ENCODE peak calls at places on chromosomes 7 and 10, in six cellular contexts. One of them, this sample, is unnamed.

GRCh38 chr7:45564485-45564884 is 9.7 kb upstream of the ADCY1 start:
- DNase-seq in neural progenitor cell: no peak
- DNase-seq in endodermal cell: no peak
- DNase-seq in mesenchymal stem cell: no peak
- DNase-seq in CD4-positive, CD25-positive, alpha-beta regulatory T cell: no peak
- DNase-seq in A549: no peak
- DNase-seq in this sample: no peak

GRCh38 chr7:106205621-106206222 is 79.1 kb downstream of the NAMPT start:
- DNase-seq in CD4-positive, CD25-positive, alpha-beta regulatory T cell: no peak
- DNase-seq in endodermal cell: no peak
- DNase-seq in neural progenitor cell: no peak
- DNase-seq in mesenchymal stem cell: peak; percentile 55
- DNase-seq in A549: no peak
- DNase-seq in this sample: peak; percentile 17

GRCh38 chr10:96283351-96283750 is 12.0 kb upstream of the BLNK start:
- DNase-seq in neural progenitor cell: no peak
- DNase-seq in A549: no peak
- DNase-seq in mesenchymal stem cell: no peak
- DNase-seq in CD4-positive, CD25-positive, alpha-beta regulatory T cell: no peak
- DNase-seq in endodermal cell: no peak
- DNase-seq in this sample: no peak

GRCh38 chr7:133275441-133276105 is 22.7 kb downstream of the EXOC4 start:
- DNase-seq in endodermal cell: no peak
- DNase-seq in neural progenitor cell: no peak
- DNase-seq in CD4-positive, CD25-positive, alpha-beta regulatory T cell: no peak
- DNase-seq in A549: no peak
- DNase-seq in mesenchymal stem cell: no peak
- DNase-seq in this sample: no peak

GRCh38 chr10:58625070-58625469 is 112.4 kb downstream of the BICC1 start:
- DNase-seq in A549: no peak
- DNase-seq in mesenchymal stem cell: no peak
- DNase-seq in endodermal cell: no peak
- DNase-seq in CD4-positive, CD25-positive, alpha-beta regulatory T cell: no peak
- DNase-seq in neural progenitor cell: no peak
- DNase-seq in this sample: peak; percentile 30

GRCh38 chr7:23268746-23269145 is 22.2 kb downstream of the GPNMB start:
- DNase-seq in A549: no peak
- DNase-seq in endodermal cell: peak; percentile 45
- DNase-seq in mesenchymal stem cell: no peak
- DNase-seq in CD4-positive, CD25-positive, alpha-beta regulatory T cell: no peak
- DNase-seq in neural progenitor cell: no peak
- DNase-seq in this sample: no peak

GRCh38 chr7:105932835-105933477 is 30.1 kb upstream of the CDHR3 start:
- DNase-seq in mesenchymal stem cell: peak; percentile 49
- DNase-seq in endodermal cell: peak; percentile 57
- DNase-seq in neural progenitor cell: peak; percentile 53
- DNase-seq in A549: no peak
- DNase-seq in CD4-positive, CD25-positive, alpha-beta regulatory T cell: no peak
- DNase-seq in this sample: peak; percentile 5

GRCh38 chr7:41777894-41778596 is 75.2 kb upstream of the INHBA start:
- DNase-seq in neural progenitor cell: no peak
- DNase-seq in endodermal cell: no peak
- DNase-seq in A549: no peak
- DNase-seq in mesenchymal stem cell: no peak
- DNase-seq in CD4-positive, CD25-positive, alpha-beta regulatory T cell: no peak
- DNase-seq in this sample: no peak

GRCh38 chr7:92670204-92670851 is 80.1 kb upstream of the FAM133B start:
- DNase-seq in neural progenitor cell: no peak
- DNase-seq in mesenchymal stem cell: no peak
- DNase-seq in A549: no peak
- DNase-seq in CD4-positive, CD25-positive, alpha-beta regulatory T cell: no peak
- DNase-seq in endodermal cell: no peak
- DNase-seq in this sample: no peak

GRCh38 chr7:138186951-138187351 is 110.7 kb downstream of the AKR1D1 start:
- DNase-seq in neural progenitor cell: peak; percentile 84
- DNase-seq in CD4-positive, CD25-positive, alpha-beta regulatory T cell: no peak
- DNase-seq in mesenchymal stem cell: peak; percentile 74
- DNase-seq in endodermal cell: no peak
- DNase-seq in A549: no peak
- DNase-seq in this sample: no peak

GRCh38 chr10:58919927-58920654 is 256.4 kb upstream of the PHYHIPL start:
- DNase-seq in A549: peak; percentile 68
- DNase-seq in neural progenitor cell: peak; percentile 24
- DNase-seq in mesenchymal stem cell: peak; percentile 52
- DNase-seq in CD4-positive, CD25-positive, alpha-beta regulatory T cell: no peak
- DNase-seq in endodermal cell: no peak
- DNase-seq in this sample: peak; percentile 93

GRCh38 chr10:26468691-26469090 is 30.6 kb downstream of the APBB1IP start:
- DNase-seq in mesenchymal stem cell: no peak
- DNase-seq in CD4-positive, CD25-positive, alpha-beta regulatory T cell: peak; percentile 71
- DNase-seq in neural progenitor cell: no peak
- DNase-seq in endodermal cell: no peak
- DNase-seq in A549: no peak
- DNase-seq in this sample: no peak

GRCh38 chr7:38685851-38686250 is 54.7 kb upstream of the AMPH start:
- DNase-seq in neural progenitor cell: no peak
- DNase-seq in A549: no peak
- DNase-seq in endodermal cell: no peak
- DNase-seq in CD4-positive, CD25-positive, alpha-beta regulatory T cell: no peak
- DNase-seq in mesenchymal stem cell: no peak
- DNase-seq in this sample: no peak

GRCh38 chr10:61900829-61901783 is at the start of gene ARID5B:
- DNase-seq in endodermal cell: peak; percentile 75
- DNase-seq in A549: peak; percentile 83
- DNase-seq in CD4-positive, CD25-positive, alpha-beta regulatory T cell: peak; percentile 74
- DNase-seq in neural progenitor cell: peak; percentile 79
- DNase-seq in mesenchymal stem cell: peak; percentile 84
- DNase-seq in this sample: peak; percentile 64

GRCh38 chr10:6133331-6134098 is 44.7 kb downstream of the RBM17 start:
- DNase-seq in A549: no peak
- DNase-seq in endodermal cell: no peak
- DNase-seq in neural progenitor cell: no peak
- DNase-seq in mesenchymal stem cell: no peak
- DNase-seq in CD4-positive, CD25-positive, alpha-beta regulatory T cell: no peak
- DNase-seq in this sample: no peak

GRCh38 chr10:86077271-86077670 is 289.3 kb downstream of the GRID1 start:
- DNase-seq in mesenchymal stem cell: no peak
- DNase-seq in CD4-positive, CD25-positive, alpha-beta regulatory T cell: no peak
- DNase-seq in A549: no peak
- DNase-seq in endodermal cell: peak; percentile 17
- DNase-seq in neural progenitor cell: no peak
- DNase-seq in this sample: no peak

GRCh38 chr7:128891110-128891941 is 19.2 kb downstream of the KCP start:
- DNase-seq in CD4-positive, CD25-positive, alpha-beta regulatory T cell: no peak
- DNase-seq in A549: no peak
- DNase-seq in neural progenitor cell: peak; percentile 63
- DNase-seq in mesenchymal stem cell: no peak
- DNase-seq in endodermal cell: peak; percentile 89
- DNase-seq in this sample: no peak

GRCh38 chr7:69204936-69205335 is 393.3 kb upstream of the AUTS2 start:
- DNase-seq in neural progenitor cell: no peak
- DNase-seq in A549: no peak
- DNase-seq in mesenchymal stem cell: no peak
- DNase-seq in CD4-positive, CD25-positive, alpha-beta regulatory T cell: no peak
- DNase-seq in endodermal cell: no peak
- DNase-seq in this sample: no peak
- H3K4me1 ChIP-seq in neural progenitor cell: no peaks in the 10 kb centered on the region
- H3K4me1 ChIP-seq in A549: no peaks in the 10 kb centered on the region
- H3K4me1 ChIP-seq in mesenchymal stem cell: no peaks in the 10 kb centered on the region
- H3K4me1 ChIP-seq in CD4-positive, CD25-positive, alpha-beta regulatory T cell: no peaks in the 10 kb centered on the region
- H3K4me1 ChIP-seq in endodermal cell: no peaks in the 10 kb centered on the region
- H3K4me1 ChIP-seq in this sample: no peaks in the 10 kb centered on the region

DNA sequence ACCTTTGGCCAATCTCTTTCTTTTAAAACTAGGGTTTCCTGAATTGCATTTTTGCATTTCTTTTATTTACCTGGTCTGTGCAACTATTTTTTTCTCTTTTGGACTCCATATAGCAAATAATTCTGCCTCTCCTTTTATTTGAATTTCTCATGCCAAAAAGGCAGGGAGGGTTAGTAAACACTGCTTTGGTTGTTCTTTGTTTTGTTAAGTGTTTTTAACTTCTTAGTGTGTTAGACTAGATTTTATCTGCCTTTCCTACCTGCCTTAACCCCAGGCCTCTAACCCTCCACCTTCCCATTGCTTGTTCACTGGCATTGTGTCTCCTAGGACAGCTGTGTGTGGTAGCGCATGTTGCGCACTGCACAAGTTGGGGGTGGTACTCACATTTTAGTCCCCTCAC is 18.1 kb downstream of the ZMIZ1 start:
- DNase-seq in A549: no peak
- DNase-seq in endodermal cell: no peak
- DNase-seq in neural progenitor cell: no peak
- DNase-seq in CD4-positive, CD25-positive, alpha-beta regulatory T cell: no peak
- DNase-seq in mesenchymal stem cell: no peak
- DNase-seq in this sample: no peak
- H3K4me1 ChIP-seq in A549: peaks cover 99% of the 10 kb centered on the region
- H3K4me1 ChIP-seq in endodermal cell: peaks cover 18% of the 10 kb centered on the region
- H3K4me1 ChIP-seq in neural progenitor cell: peaks cover 12% of the 10 kb centered on the region
- H3K4me1 ChIP-seq in CD4-positive, CD25-positive, alpha-beta regulatory T cell: peaks cover 9% of the 10 kb centered on the region
- H3K4me1 ChIP-seq in mesenchymal stem cell: peaks cover 82% of the 10 kb centered on the region
- H3K4me1 ChIP-seq in this sample: peaks cover 6% of the 10 kb centered on the region

GRCh38 chr10:103756277-103756869 is 99.0 kb downstream of the SH3PXD2A start:
- DNase-seq in A549: no peak
- DNase-seq in mesenchymal stem cell: no peak
- DNase-seq in CD4-positive, CD25-positive, alpha-beta regulatory T cell: no peak
- DNase-seq in endodermal cell: no peak
- DNase-seq in neural progenitor cell: no peak
- DNase-seq in this sample: no peak

GRCh38 chr10:103761075-103761920 is 94.1 kb downstream of the SH3PXD2A start:
- DNase-seq in endodermal cell: no peak
- DNase-seq in mesenchymal stem cell: no peak
- DNase-seq in neural progenitor cell: no peak
- DNase-seq in CD4-positive, CD25-positive, alpha-beta regulatory T cell: no peak
- DNase-seq in A549: no peak
- DNase-seq in this sample: no peak

GRCh38 chr10:103758294-103758681 is 97.1 kb downstream of the SH3PXD2A start:
- DNase-seq in neural progenitor cell: no peak
- DNase-seq in mesenchymal stem cell: peak; percentile 76
- DNase-seq in endodermal cell: no peak
- DNase-seq in A549: peak; percentile 79
- DNase-seq in CD4-positive, CD25-positive, alpha-beta regulatory T cell: no peak
- DNase-seq in this sample: peak; percentile 84

GRCh38 chr10:103757531-103758293 is 97.7 kb downstream of the SH3PXD2A start:
- DNase-seq in endodermal cell: peak; percentile 78
- DNase-seq in neural progenitor cell: no peak
- DNase-seq in A549: peak; percentile 65
- DNase-seq in CD4-positive, CD25-positive, alpha-beta regulatory T cell: no peak
- DNase-seq in mesenchymal stem cell: peak; percentile 95
- DNase-seq in this sample: peak; percentile 93

DNA sequence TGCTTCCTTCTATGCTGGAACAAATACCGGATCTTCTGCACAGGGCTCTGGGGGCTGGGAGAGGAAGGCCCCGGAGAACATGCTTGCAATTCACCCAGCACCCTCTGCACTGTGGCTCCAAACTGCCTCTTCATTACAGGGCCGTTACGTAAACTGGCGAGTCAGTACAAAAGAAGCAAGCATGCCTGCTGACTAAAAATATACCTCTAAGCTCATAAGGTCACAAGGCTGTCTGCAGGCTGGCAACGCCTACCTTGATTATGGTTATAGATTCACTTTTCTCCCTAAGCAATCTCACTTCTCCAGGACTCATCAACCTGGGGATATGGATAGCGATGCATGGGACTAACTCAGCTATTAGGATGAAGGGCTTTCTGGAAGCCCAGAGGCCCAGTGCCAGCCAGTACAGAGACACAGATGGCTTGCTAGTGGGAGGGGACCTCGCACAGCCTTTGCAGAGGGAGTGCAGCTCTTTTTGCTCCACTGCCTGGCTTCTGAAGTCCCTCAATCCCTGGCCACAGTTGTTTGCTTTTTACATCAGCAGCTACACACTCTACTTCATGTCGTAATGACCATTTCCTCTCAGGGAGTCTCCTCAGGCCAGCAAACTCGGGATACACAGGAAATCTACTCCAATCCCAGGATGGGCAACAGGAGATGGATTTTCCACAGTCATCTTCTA is 96.1 kb downstream of the SH3PXD2A start:
- DNase-seq in CD4-positive, CD25-positive, alpha-beta regulatory T cell: peak; percentile 61
- DNase-seq in neural progenitor cell: no peak
- DNase-seq in A549: peak; percentile 55
- DNase-seq in endodermal cell: no peak
- DNase-seq in mesenchymal stem cell: peak; percentile 94
- DNase-seq in this sample: peak; percentile 81
- H3K4me1 ChIP-seq in CD4-positive, CD25-positive, alpha-beta regulatory T cell: peaks cover 66% of the 10 kb centered on the region
- H3K4me1 ChIP-seq in neural progenitor cell: peaks cover 28% of the 10 kb centered on the region
- H3K4me1 ChIP-seq in A549: peaks cover 76% of the 10 kb centered on the region
- H3K4me1 ChIP-seq in endodermal cell: peaks cover 6% of the 10 kb centered on the region
- H3K4me1 ChIP-seq in mesenchymal stem cell: peaks cover 40% of the 10 kb centered on the region
- H3K4me1 ChIP-seq in this sample: peaks cover 64% of the 10 kb centered on the region

GRCh38 chr10:113029055-113029440 is 79.0 kb downstream of the TCF7L2 start:
- DNase-seq in endodermal cell: no peak
- DNase-seq in neural progenitor cell: no peak
- DNase-seq in mesenchymal stem cell: peak; percentile 48
- DNase-seq in A549: no peak
- DNase-seq in CD4-positive, CD25-positive, alpha-beta regulatory T cell: no peak
- DNase-seq in this sample: no peak

GRCh38 chr10:113027574-113028392 is 77.7 kb downstream of the TCF7L2 start:
- DNase-seq in A549: no peak
- DNase-seq in CD4-positive, CD25-positive, alpha-beta regulatory T cell: no peak
- DNase-seq in mesenchymal stem cell: peak; percentile 82
- DNase-seq in endodermal cell: peak; percentile 61
- DNase-seq in neural progenitor cell: peak; percentile 84
- DNase-seq in this sample: no peak

GRCh38 chr10:113026679-113027078 is 76.6 kb downstream of the TCF7L2 start:
- DNase-seq in endodermal cell: no peak
- DNase-seq in A549: no peak
- DNase-seq in CD4-positive, CD25-positive, alpha-beta regulatory T cell: no peak
- DNase-seq in mesenchymal stem cell: peak; percentile 97
- DNase-seq in neural progenitor cell: no peak
- DNase-seq in this sample: no peak

GRCh38 chr10:113027230-113027573 is 77.2 kb downstream of the TCF7L2 start:
- DNase-seq in A549: no peak
- DNase-seq in neural progenitor cell: no peak
- DNase-seq in mesenchymal stem cell: no peak
- DNase-seq in CD4-positive, CD25-positive, alpha-beta regulatory T cell: no peak
- DNase-seq in endodermal cell: no peak
- DNase-seq in this sample: no peak

DNA sequence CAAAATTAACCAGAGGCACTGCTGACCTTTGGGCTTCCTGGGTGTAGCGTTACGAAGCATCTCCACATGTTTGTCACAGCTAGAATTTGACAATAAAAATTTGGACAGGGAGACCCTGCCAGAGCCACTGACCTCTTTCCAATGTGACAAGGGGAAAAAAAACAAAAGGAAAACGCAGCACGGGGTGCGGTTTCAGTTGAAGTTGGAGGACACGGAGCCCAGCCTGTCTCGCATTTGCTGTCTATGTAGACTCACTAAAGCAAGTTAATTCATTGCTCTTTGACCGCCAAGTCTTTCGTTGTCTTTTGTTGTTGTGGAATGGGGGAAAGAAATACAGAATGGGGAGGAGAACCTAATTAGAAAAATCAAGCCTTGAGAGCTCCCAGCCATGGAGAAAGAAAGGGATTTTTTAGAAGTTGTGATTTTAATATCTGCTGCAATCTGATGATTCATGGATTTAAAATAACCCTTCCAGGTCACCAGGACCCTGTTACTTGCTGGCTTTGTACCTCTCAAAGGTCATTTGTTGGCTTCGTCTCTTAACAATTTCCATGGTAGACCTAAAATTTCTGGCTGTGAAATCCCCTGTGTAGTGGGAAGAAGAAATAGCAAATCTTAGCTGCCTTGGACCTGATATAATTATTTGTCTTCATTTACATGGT is 78.5 kb downstream of the TCF7L2 start:
- DNase-seq in mesenchymal stem cell: peak; percentile 33
- DNase-seq in neural progenitor cell: no peak
- DNase-seq in CD4-positive, CD25-positive, alpha-beta regulatory T cell: no peak
- DNase-seq in endodermal cell: no peak
- DNase-seq in A549: no peak
- DNase-seq in this sample: no peak
- H3K4me1 ChIP-seq in mesenchymal stem cell: peaks cover 20% of the 10 kb centered on the region
- H3K4me1 ChIP-seq in neural progenitor cell: peaks cover 50% of the 10 kb centered on the region
- H3K4me1 ChIP-seq in CD4-positive, CD25-positive, alpha-beta regulatory T cell: no peaks in the 10 kb centered on the region
- H3K4me1 ChIP-seq in endodermal cell: peaks cover 35% of the 10 kb centered on the region
- H3K4me1 ChIP-seq in A549: peaks cover 55% of the 10 kb centered on the region
- H3K4me1 ChIP-seq in this sample: no peaks in the 10 kb centered on the region

This sample was measured in foreskin keratinocyte.